ENCODE peak calls at places on chromosomes 11 and 22, in four cellular contexts. One of them, this sample, is unnamed.

GRCh38 chr22:28750471-28750881 is 8.6 kb downstream of the HSCB start:
- DNase-seq in spleen: no peak
- DNase-seq in GM12865: no peak
- DNase-seq in neuronal stem cell: no peak
- DNase-seq in this sample: peak; percentile 48

GRCh38 chr22:43185860-43186261 is 1.1 kb downstream of the TTLL12 start:
- DNase-seq in spleen: no peak
- DNase-seq in neuronal stem cell: no peak
- DNase-seq in GM12865: peak; percentile 18
- DNase-seq in this sample: no peak

GRCh38 chr11:6655020-6655789 is 404 bp downstream of the DCHS1 start:
- DNase-seq in neuronal stem cell: no peak
- DNase-seq in GM12865: no peak
- DNase-seq in spleen: peak; percentile 81
- DNase-seq in this sample: no peak

GRCh38 chr11:16738949-16739262 is 459 bp downstream of the C11orf58 start:
- DNase-seq in spleen: no peak
- DNase-seq in GM12865: no peak
- DNase-seq in neuronal stem cell: no peak
- DNase-seq in this sample: no peak

GRCh38 chr22:38069372-38070249 is 12.4 kb downstream of the PICK1 start:
- DNase-seq in neuronal stem cell: no peak
- DNase-seq in GM12865: no peak
- DNase-seq in spleen: no peak
- DNase-seq in this sample: no peak

GRCh38 chr11:83033972-83034672 is 37.6 kb downstream of the RAB30 start:
- DNase-seq in GM12865: peak; percentile 31
- DNase-seq in neuronal stem cell: no peak
- DNase-seq in spleen: no peak
- DNase-seq in this sample: no peak

GRCh38 chr11:69204246-69205124 is 48.8 kb downstream of the SMIM38 start:
- DNase-seq in GM12865: no peak
- DNase-seq in spleen: peak; percentile 62
- DNase-seq in neuronal stem cell: no peak
- DNase-seq in this sample: no peak

GRCh38 chr11:132539590-132540368 is 992.5 kb downstream of the OPCML start:
- DNase-seq in GM12865: no peak
- DNase-seq in spleen: no peak
- DNase-seq in neuronal stem cell: no peak
- DNase-seq in this sample: no peak

GRCh38 chr11:57126766-57127400 is 54.9 kb upstream of the LRRC55 start:
- DNase-seq in neuronal stem cell: no peak
- DNase-seq in spleen: no peak
- DNase-seq in GM12865: no peak
- DNase-seq in this sample: no peak

GRCh38 chr11:11787305-11788066 is 54.3 kb upstream of the USP47 start:
- DNase-seq in GM12865: peak; percentile 72
- DNase-seq in neuronal stem cell: peak; percentile 72
- DNase-seq in spleen: peak; percentile 80
- DNase-seq in this sample: peak; percentile 59

GRCh38 chr11:587978-588380 is 11.7 kb downstream of the PHRF1 start:
- DNase-seq in spleen: no peak
- DNase-seq in neuronal stem cell: no peak
- DNase-seq in GM12865: no peak
- DNase-seq in this sample: no peak

GRCh38 chr22:31870890-31871289 is 73.4 kb upstream of the YWHAH start:
- DNase-seq in GM12865: no peak
- DNase-seq in spleen: no peak
- DNase-seq in neuronal stem cell: no peak
- DNase-seq in this sample: peak; percentile 22

GRCh38 chr11:81444306-81444705 is 1289.4 kb downstream of the FAM181B start:
- DNase-seq in neuronal stem cell: no peak
- DNase-seq in spleen: no peak
- DNase-seq in GM12865: no peak
- DNase-seq in this sample: no peak

GRCh38 chr22:39559456-39560105 is 11.0 kb upstream of the CACNA1I start:
- DNase-seq in spleen: no peak
- DNase-seq in neuronal stem cell: no peak
- DNase-seq in GM12865: peak; percentile 32
- DNase-seq in this sample: no peak

GRCh38 chr22:11627436-11627797 is 3900.6 kb upstream of the OR11H1 start:
- DNase-seq in spleen: peak; percentile 80
- DNase-seq in neuronal stem cell: no peak
- DNase-seq in GM12865: no peak
- DNase-seq in this sample: no peak

GRCh38 chr11:73317803-73318202 is 9.7 kb downstream of the ARHGEF17 start:
- DNase-seq in spleen: no peak
- DNase-seq in neuronal stem cell: no peak
- DNase-seq in GM12865: no peak
- DNase-seq in this sample: no peak
- H3K4me3 ChIP-seq in spleen: no peak overlapping the region
- H3K4me3 ChIP-seq in neuronal stem cell: no peak overlapping the region
- H3K4me3 ChIP-seq in GM12865: no peak overlapping the region
- H3K4me3 ChIP-seq in this sample: no peak overlapping the region

DNA sequence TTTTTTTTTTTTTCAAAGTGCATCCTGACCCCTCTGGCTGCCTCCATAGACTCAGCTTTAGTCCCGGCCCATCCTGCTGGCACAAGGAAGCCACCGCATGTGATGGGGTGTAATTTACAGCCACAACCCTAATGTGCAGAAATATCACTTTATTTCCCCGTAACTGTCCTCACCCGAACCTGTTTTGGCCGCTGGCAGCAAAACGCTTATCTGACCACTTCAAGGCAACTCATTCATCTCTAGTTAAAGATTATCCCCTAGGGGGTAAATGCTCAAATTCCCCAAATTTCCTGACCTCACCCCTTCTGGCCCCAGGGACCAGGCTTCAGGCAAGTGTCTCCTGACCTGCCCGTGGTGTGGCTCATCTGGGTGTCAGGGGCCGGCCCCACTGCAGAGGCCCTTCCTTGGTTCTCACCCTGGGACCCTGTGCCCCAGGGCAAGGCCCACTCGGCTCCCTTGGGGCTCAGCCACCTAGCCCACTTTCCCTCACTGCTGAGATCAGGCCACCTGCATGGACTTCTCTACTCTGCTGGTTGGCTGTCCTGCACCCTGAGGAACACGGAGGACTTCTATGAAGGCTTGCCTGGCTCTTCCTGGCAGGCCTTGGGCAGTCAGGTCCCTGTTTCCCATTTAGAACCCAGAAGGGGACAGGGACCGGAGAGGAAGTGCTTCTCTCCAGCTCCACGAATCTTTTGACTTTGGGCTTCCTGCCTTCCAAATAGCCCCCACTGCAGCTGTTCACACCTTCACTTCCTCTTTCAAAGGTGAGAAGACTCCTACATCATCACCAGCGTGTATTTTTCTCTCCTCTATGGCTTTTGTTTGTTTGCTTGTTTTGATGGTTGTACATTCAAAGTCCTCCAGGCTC is 53.3 kb downstream of the WNT11 start:
- DNase-seq in spleen: peak; percentile 77
- DNase-seq in GM12865: peak; percentile 72
- DNase-seq in neuronal stem cell: no peak
- DNase-seq in this sample: no peak
- H3K4me3 ChIP-seq in spleen: peak overlapping the region; percentile 62
- H3K4me3 ChIP-seq in GM12865: no peak overlapping the region
- H3K4me3 ChIP-seq in neuronal stem cell: no peak overlapping the region
- H3K4me3 ChIP-seq in this sample: peak overlapping the region; percentile 5

GRCh38 chr11:62853279-62853965 is 14.0 kb upstream of the WDR74 start:
- DNase-seq in neuronal stem cell: no peak
- DNase-seq in GM12865: no peak
- DNase-seq in spleen: no peak
- DNase-seq in this sample: no peak
- H3K4me3 ChIP-seq in neuronal stem cell: peak overlapping the region; percentile 76
- H3K4me3 ChIP-seq in GM12865: peak overlapping the region; percentile 98
- H3K4me3 ChIP-seq in spleen: peak overlapping the region; percentile 95
- H3K4me3 ChIP-seq in this sample: peak overlapping the region; percentile 99

DNA sequence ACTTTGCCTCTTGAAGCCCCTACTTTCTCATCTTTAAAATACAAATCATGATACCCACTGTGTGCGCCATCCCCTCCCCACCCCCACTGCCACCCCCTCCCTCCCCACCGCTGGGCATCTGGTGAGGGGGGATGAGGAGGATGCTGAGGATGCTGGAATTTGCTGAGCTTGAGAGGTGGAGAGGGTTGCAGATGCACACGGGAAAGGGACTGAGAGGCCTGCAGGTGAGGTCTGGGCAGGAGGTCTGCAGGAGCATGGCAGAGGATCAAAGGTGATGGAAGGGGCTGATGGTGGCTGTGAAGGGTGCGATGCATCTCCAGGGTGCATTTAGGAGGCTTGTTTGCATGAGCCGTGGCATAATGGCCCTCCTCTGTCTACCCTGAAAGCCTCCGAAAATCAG is 7.6 kb upstream of the TBC1D22A start:
- DNase-seq in neuronal stem cell: no peak
- DNase-seq in GM12865: no peak
- DNase-seq in spleen: no peak
- DNase-seq in this sample: no peak
- H3K4me3 ChIP-seq in neuronal stem cell: no peak overlapping the region
- H3K4me3 ChIP-seq in GM12865: no peak overlapping the region
- H3K4me3 ChIP-seq in spleen: peak overlapping the region; percentile 53
- H3K4me3 ChIP-seq in this sample: no peak overlapping the region

GRCh38 chr11:35014352-35014751 is 97.9 kb downstream of the PDHX start:
- DNase-seq in GM12865: no peak
- DNase-seq in spleen: no peak
- DNase-seq in neuronal stem cell: no peak
- DNase-seq in this sample: no peak

GRCh38 chr11:35016939-35017338 is 100.5 kb downstream of the PDHX start:
- DNase-seq in spleen: no peak
- DNase-seq in GM12865: no peak
- DNase-seq in neuronal stem cell: no peak
- DNase-seq in this sample: no peak

GRCh38 chr11:35021589-35021988 is 105.2 kb downstream of the PDHX start:
- DNase-seq in spleen: no peak
- DNase-seq in neuronal stem cell: no peak
- DNase-seq in GM12865: no peak
- DNase-seq in this sample: no peak

GRCh38 chr11:35015621-35016387 is 99.4 kb downstream of the PDHX start:
- DNase-seq in neuronal stem cell: no peak
- DNase-seq in GM12865: no peak
- DNase-seq in spleen: no peak
- DNase-seq in this sample: no peak

DNA sequence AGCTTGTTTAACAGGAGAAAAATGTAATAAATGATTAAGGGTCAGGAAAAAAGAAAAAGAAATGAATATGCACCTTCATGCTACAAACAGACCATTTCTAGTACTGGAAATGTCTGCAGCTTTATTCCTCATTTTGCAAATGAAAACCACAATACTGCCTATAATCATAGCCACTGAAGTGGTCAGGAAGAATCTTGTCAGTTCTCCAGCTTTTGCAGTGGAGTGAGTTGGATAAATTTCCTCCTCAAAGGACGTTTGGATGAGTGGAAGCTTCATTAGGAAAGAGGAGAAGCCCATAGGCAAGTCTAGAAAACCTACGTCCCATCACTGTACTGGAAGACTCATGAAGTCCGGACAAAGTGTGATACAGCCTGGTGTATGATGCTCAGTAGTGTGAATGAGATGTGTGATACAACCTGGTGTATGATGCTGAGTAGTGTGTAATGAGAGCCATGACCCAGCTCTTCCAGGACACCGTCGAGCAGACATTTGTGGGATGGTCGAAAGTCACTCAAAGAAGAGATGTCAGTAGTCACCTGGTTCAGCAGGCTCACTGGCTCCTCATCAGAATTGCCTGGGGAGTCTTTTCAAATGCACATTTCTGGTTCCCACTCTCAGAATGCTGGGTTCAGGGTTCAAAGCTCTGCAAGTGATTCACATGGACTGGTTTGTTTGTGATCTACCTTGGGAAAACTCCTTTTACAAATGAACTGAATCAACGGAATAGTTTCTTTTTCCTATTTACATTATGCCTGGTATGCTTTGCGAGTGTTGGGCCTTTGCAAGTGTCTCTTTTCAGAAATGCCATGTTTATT is 101.3 kb downstream of the PDHX start:
- DNase-seq in GM12865: no peak
- DNase-seq in spleen: no peak
- DNase-seq in neuronal stem cell: no peak
- DNase-seq in this sample: no peak
- H3K4me3 ChIP-seq in GM12865: no peak overlapping the region
- H3K4me3 ChIP-seq in spleen: no peak overlapping the region
- H3K4me3 ChIP-seq in neuronal stem cell: no peak overlapping the region
- H3K4me3 ChIP-seq in this sample: no peak overlapping the region

DNA sequence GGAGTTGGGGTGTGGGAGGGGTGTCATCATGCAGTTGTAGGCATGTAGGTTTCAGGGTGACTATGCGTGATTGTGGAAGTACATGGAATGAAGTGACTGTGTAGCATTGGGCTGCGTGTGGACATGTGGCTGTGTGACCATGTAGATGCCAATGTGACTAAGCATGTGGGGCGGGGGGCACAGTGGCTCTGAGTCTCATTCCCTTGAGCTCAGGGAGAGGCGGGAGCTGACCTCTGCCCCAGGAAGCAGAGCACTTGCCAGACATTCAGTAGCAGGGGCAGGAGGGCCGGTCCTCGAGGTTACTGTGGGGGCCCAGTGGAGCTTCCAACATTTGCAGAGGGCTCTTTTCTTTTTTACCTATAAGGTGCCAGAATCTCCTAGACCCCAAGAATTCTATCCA is 440 bp upstream of the KLHL35 start:
- DNase-seq in neuronal stem cell: no peak
- DNase-seq in spleen: no peak
- DNase-seq in GM12865: no peak
- DNase-seq in this sample: no peak
- H3K4me3 ChIP-seq in neuronal stem cell: no peak overlapping the region
- H3K4me3 ChIP-seq in spleen: no peak overlapping the region
- H3K4me3 ChIP-seq in GM12865: no peak overlapping the region
- H3K4me3 ChIP-seq in this sample: no peak overlapping the region

GRCh38 chr11:38814670-38815069 is 2216.6 kb upstream of the RAG2 start:
- DNase-seq in neuronal stem cell: no peak
- DNase-seq in spleen: no peak
- DNase-seq in GM12865: no peak
- DNase-seq in this sample: no peak

GRCh38 chr11:38819986-38820385 is 2221.9 kb upstream of the RAG2 start:
- DNase-seq in GM12865: no peak
- DNase-seq in spleen: no peak
- DNase-seq in neuronal stem cell: no peak
- DNase-seq in this sample: no peak

GRCh38 chr11:38824573-38824972 is 2226.5 kb upstream of the RAG2 start:
- DNase-seq in neuronal stem cell: no peak
- DNase-seq in GM12865: peak; percentile 1
- DNase-seq in spleen: no peak
- DNase-seq in this sample: no peak

GRCh38 chr11:38818720-38819119 is 2220.7 kb upstream of the RAG2 start:
- DNase-seq in GM12865: no peak
- DNase-seq in spleen: no peak
- DNase-seq in neuronal stem cell: no peak
- DNase-seq in this sample: no peak
- H3K4me3 ChIP-seq in GM12865: no peak overlapping the region
- H3K4me3 ChIP-seq in spleen: no peak overlapping the region
- H3K4me3 ChIP-seq in neuronal stem cell: no peak overlapping the region
- H3K4me3 ChIP-seq in this sample: no peak overlapping the region